ENCODE peak calls at places on chromosomes 4 and X, in ten cellular contexts. R is mesothelial cell of epicardium, X is hepatocyte, T is choroid plexus epithelial cell, G is kidney, V is nephron progenitor cell, H is AG04450, Z is heart right ventricle, N is fibroblast of lung, W is uterus. D is an unnamed sample.

GRCh38 chr4:42965326-42965725 is 72.8 kb downstream of the GRXCR1 start:
- DNase-seq in H (no peak), V (no peak), T (no peak), W (no peak), Z (no peak), G (no peak), X (no peak), R (no peak), N (no peak), D (no peak)

GRCh38 chrX:150092549-150092948 is 154.3 kb upstream of the EOLA2 start:
- DNase-seq in N (no peak), G (no peak), Z (no peak), H (no peak), V (no peak), X (no peak), T (no peak), W (no peak), R (no peak), D (no peak)

GRCh38 chrX:123475068-123475724 is 257.7 kb downstream of the THOC2 start:
- DNase-seq in Z (no peak), H (no peak), X (no peak), R (no peak), T (no peak), V (no peak), W (no peak), G (no peak), N (no peak), D (no peak)

GRCh38 chr4:8594097-8595038 is 1.8 kb downstream of the CPZ start:
- DNase-seq in H (peak), X (peak), Z (no peak), G (peak), W (peak), R (no peak), T (peak), V (peak), N (peak), D (peak)

GRCh38 chr4:151667666-151668065 is 93.1 kb downstream of the GATB start:
- DNase-seq in T (no peak), N (no peak), V (no peak), H (no peak), X (no peak), G (no peak), Z (no peak), W (no peak), R (no peak), D (no peak)

GRCh38 chrX:49193542-49193964 is 6.4 kb downstream of the SYP start:
- DNase-seq in Z (no peak), N (no peak), H (no peak), V (no peak), T (no peak), W (no peak), G (no peak), X (no peak), R (no peak), D (no peak)

GRCh38 chr4:55038176-55038890 is 87.1 kb downstream of the KDR start:
- DNase-seq in R (no peak), G (no peak), W (peak), T (peak), H (no peak), N (peak), X (peak), V (no peak), Z (peak), D (no peak)

GRCh38 chrX:16081357-16081756 is 42.0 kb upstream of the GRPR start:
- DNase-seq in N (no peak), R (no peak), T (no peak), X (no peak), W (no peak), V (no peak), G (no peak), H (no peak), Z (no peak), D (no peak)

GRCh38 chr4:56276547-56276946 is 110.7 kb downstream of the AASDH start:
- DNase-seq in W (no peak), H (no peak), N (no peak), G (no peak), R (no peak), Z (no peak), V (no peak), T (no peak), X (no peak), D (no peak)

GRCh38 chr4:165217325-165217724 is 10.0 kb downstream of the KLHL2 start:
- DNase-seq in T (no peak), V (no peak), R (no peak), N (no peak), H (no peak), W (no peak), X (no peak), G (no peak), Z (no peak), D (no peak)

GRCh38 chr4:97116511-97116910 is 1026.8 kb downstream of the STPG2 start:
- DNase-seq in W (no peak), X (no peak), R (no peak), H (no peak), V (no peak), T (no peak), Z (no peak), G (no peak), N (no peak), D (no peak)

GRCh38 chr4:98720871-98721480 is 62.6 kb upstream of the TSPAN5 start:
- DNase-seq in H (no peak), V (no peak), W (no peak), N (peak), T (peak), X (no peak), R (no peak), Z (no peak), G (no peak), D (no peak)

GRCh38 chr4:13159041-13159620 is 325.0 kb downstream of the RAB28 start:
- DNase-seq in R (no peak), W (no peak), N (no peak), V (no peak), H (no peak), T (no peak), G (no peak), X (no peak), Z (no peak), D (no peak)

GRCh38 chrX:118795528-118795927 is 28.1 kb upstream of the ZCCHC12 start:
- DNase-seq in H (no peak), T (peak), W (no peak), V (no peak), X (no peak), Z (no peak), N (no peak), R (no peak), G (no peak), D (no peak)

GRCh38 chr4:141721174-141721573 is 84.8 kb downstream of the IL15 start:
- DNase-seq in G (no peak), V (no peak), R (no peak), Z (no peak), W (no peak), T (no peak), H (no peak), X (no peak), N (no peak), D (no peak)

GRCh38 chrX:9131066-9131465 is 97.1 kb upstream of the FAM9B start:
- DNase-seq in N (no peak), T (no peak), H (no peak), G (no peak), R (no peak), Z (no peak), X (no peak), W (no peak), V (no peak), D (no peak)

GRCh38 chr4:153545822-153546221 is 79.7 kb downstream of the TMEM131L start:
- DNase-seq in W (no peak), X (no peak), Z (no peak), H (no peak), G (no peak), R (no peak), N (no peak), T (no peak), V (no peak), D (no peak)

DNA sequence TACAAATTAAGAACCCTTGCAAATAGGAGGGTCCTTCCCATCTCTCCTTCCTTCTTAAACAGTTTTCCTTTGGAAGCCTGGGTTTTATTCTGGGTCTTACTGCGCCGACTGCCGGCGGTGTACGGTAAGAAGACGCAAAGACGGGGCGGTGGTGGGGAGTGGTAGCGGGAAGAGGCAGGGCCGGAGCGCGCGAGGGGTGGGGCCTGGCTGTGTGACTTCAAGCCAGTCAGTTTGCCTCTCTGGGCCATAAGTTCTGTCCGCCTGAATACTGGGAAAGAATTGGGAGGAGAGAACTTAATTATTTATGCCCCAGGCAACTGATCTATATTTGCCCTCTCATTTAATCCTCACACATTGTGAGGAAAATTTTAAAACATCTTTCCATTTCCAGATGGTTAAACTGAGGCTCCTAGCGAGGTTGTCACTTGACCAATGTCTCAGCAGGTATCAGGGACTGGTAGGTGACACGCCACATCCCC is 726 bp upstream of the KANTR start:
- DNase-seq in G (peak), V (peak), R (peak), N (peak), H (no peak), T (peak), W (peak), X (peak), Z (peak), D (peak)
- TF ChIP-seq CTCF in G (peak), V (peak), R (peak), N (peak), H (peak), T (peak), W (peak), X (peak), Z (peak), D (peak)

GRCh38 chrX:13761606-13762005 is 27.1 kb downstream of the OFD1 start:
- DNase-seq in W (no peak), N (peak), H (no peak), Z (no peak), V (no peak), G (no peak), T (peak), R (no peak), X (peak), D (peak)

GRCh38 chrX:13764765-13765164 is 30.2 kb downstream of the OFD1 start:
- DNase-seq in X (peak), N (peak), Z (no peak), T (peak), R (no peak), H (no peak), G (no peak), V (peak), W (no peak), D (no peak)

GRCh38 chrX:13764284-13764683 is 29.7 kb downstream of the OFD1 start:
- DNase-seq in Z (no peak), G (no peak), T (no peak), H (no peak), N (no peak), R (no peak), X (no peak), W (no peak), V (no peak), D (no peak)

GRCh38 chrX:13762015-13762414 is 27.5 kb downstream of the OFD1 start:
- DNase-seq in W (no peak), V (no peak), Z (no peak), X (no peak), N (no peak), G (no peak), H (no peak), R (no peak), T (no peak), D (no peak)

DNA sequence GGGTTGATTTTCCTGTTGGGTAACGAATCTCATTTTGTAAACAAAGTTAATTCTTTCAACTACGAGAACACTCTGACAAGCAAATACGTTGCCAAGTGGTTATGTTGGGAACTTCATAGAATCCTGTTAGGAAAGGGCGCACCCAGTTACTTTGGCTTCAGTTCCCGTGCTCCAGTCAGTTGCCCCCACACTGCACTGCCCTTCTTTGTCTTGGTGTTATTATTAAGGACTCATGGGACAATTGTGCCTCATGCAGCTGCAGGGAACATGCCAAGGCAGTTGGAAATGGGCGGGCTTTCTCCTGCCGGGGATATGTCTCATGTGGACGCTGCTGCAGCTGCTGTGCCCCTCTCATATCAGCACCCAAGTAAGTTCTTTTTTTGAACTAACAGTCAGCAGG is 28.9 kb downstream of the OFD1 start:
- DNase-seq in H (no peak), R (no peak), Z (peak), G (no peak), X (no peak), N (peak), V (no peak), T (no peak), W (peak), D (no peak)
- TF ChIP-seq CTCF in H (no peak), R (peak), Z (no peak), G (no peak), X (no peak), N (no peak), V (no peak), T (no peak), W (no peak), D (no peak)

GRCh38 chr4:168274871-168275270 is 43.7 kb downstream of the DDX60 start:
- DNase-seq in R (no peak), G (no peak), T (no peak), Z (no peak), N (no peak), X (no peak), V (no peak), W (no peak), H (no peak), D (no peak)
- TF ChIP-seq CTCF in R (no peak), G (no peak), T (no peak), Z (no peak), N (no peak), X (no peak), V (no peak), W (no peak), H (no peak), D (no peak)

DNA sequence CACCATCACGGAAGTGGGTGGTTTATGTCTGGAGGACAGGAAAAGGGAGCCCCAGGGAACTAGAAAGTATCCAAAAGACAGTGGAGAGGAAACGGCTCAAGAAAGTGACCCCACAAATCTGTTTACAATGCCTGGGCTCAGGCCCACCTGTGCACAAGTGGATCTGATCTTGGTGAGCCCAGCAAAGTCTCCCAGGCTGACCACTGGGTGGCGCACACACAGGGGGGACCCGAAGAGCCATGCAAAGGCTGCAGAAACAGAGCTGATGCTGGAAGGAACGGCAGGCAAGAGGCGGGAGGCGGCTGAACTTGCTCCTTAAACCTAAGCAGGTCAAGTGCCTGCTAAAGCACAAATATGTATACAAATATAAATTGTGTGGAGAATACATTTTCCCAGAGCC is 9.6 kb downstream of the HAUS7 start:
- DNase-seq in W (peak), Z (peak), R (no peak), X (peak), V (peak), T (peak), G (peak), N (peak), H (no peak), D (peak)
- TF ChIP-seq CTCF in W (peak), Z (peak), R (no peak), X (peak), V (peak), T (peak), G (peak), N (peak), H (peak), D (peak)

GRCh38 chr4:69881173-69881773 is 21.3 kb upstream of the SULT1E1 start:
- DNase-seq in Z (no peak), V (peak), G (no peak), W (no peak), T (peak), R (no peak), X (peak), N (peak), H (peak), D (peak)
- TF ChIP-seq CTCF in Z (peak), V (peak), G (peak), W (peak), T (peak), R (peak), X (peak), N (peak), H (peak), D (peak)

GRCh38 chrX:78571849-78572248 is 87.3 kb downstream of the RTL3 start:
- DNase-seq in N (no peak), H (no peak), T (no peak), W (no peak), G (no peak), R (no peak), V (no peak), X (no peak), Z (no peak), D (no peak)

GRCh38 chrX:78574306-78574705 is 84.8 kb downstream of the RTL3 start:
- DNase-seq in Z (no peak), N (no peak), X (no peak), T (no peak), G (no peak), H (no peak), W (no peak), R (no peak), V (no peak), D (no peak)

DNA sequence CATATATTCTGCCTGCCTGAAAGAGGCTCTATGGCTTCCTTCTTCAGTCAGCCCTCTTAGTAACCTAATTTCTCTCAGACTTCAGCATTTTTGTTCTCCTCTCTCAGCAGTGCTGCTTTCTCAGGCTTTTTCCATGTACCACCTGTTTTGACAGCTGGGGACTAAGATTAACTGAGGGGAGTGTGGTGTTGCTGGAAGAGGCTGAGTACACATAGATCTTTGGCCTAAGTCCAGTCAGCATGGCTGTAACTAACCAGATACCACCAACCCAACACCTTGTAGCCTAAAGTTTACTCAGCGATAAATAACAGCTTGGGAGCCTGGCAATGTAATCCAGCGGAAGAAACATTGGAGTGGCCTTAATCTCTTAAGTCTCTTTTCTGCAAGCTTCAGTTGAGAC is 85.5 kb downstream of the RTL3 start:
- DNase-seq in G (no peak), T (no peak), X (no peak), H (no peak), Z (no peak), R (no peak), W (no peak), V (no peak), N (no peak), D (no peak)
- TF ChIP-seq CTCF in G (no peak), T (no peak), X (no peak), H (no peak), Z (no peak), R (no peak), W (no peak), V (no peak), N (no peak), D (no peak)

GRCh38 chr4:25378130-25378743 is 1.2 kb downstream of the ANAPC4 start:
- DNase-seq in G (no peak), Z (no peak), V (no peak), W (no peak), T (no peak), N (no peak), X (no peak), R (no peak), H (no peak), D (no peak)

GRCh38 chr4:25379591-25379990 is 2.5 kb downstream of the ANAPC4 start:
- DNase-seq in Z (no peak), X (no peak), H (no peak), N (no peak), R (no peak), W (no peak), G (no peak), T (no peak), V (no peak), D (no peak)

GRCh38 chr4:25377572-25377882 is 464 bp downstream of the ANAPC4 start:
- DNase-seq in V (no peak), Z (no peak), T (no peak), X (no peak), W (no peak), G (no peak), N (no peak), R (no peak), H (no peak), D (no peak)

GRCh38 chr4:25376754-25377571 is at the start of gene ANAPC4:
- DNase-seq in T (peak), N (peak), H (peak), W (peak), V (peak), R (peak), G (peak), Z (peak), X (peak), D (peak)
- TF ChIP-seq CTCF in T (no peak), N (no peak), H (peak), W (peak), V (no peak), R (no peak), G (peak), Z (no peak), X (no peak), D (no peak)